ENCODE peak calls at places on chromosomes 1 and 21, in nine cellular contexts. Y, W, O, X, Z, Q, A, B and C are unnamed samples.

GRCh38 chr1:26317612-26318337 is at the start of gene CD52:
- DNase-seq in W (peak; percentile 78), O (no peak), Z (no peak), B (no peak), Y (peak; percentile 32), A (no peak), Q (no peak), X (peak; percentile 79), C (no peak)

GRCh38 chr1:116929961-116930592 is 20.4 kb downstream of the PTGFRN start:
- DNase-seq in X (no peak), A (no peak), B (no peak), Y (no peak), W (no peak), Q (no peak), O (no peak), Z (no peak), C (no peak)

GRCh38 chr1:30829889-30830288 is 72.3 kb upstream of the LAPTM5 start:
- DNase-seq in X (no peak), O (no peak), W (no peak), A (no peak), Q (no peak), Z (no peak), B (no peak), Y (no peak), C (no peak)

GRCh38 chr1:151342562-151342961 is 4.5 kb downstream of the RFX5 start:
- DNase-seq in Y (no peak), Q (no peak), X (no peak), W (no peak), Z (no peak), O (no peak), B (no peak), A (no peak), C (no peak)

GRCh38 chr1:184191181-184191601 is 139.7 kb downstream of the TSEN15 start:
- DNase-seq in Z (peak; percentile 36), O (no peak), Y (peak; percentile 43), W (no peak), X (no peak), B (no peak), A (peak; percentile 88), Q (no peak), C (peak; percentile 43)

GRCh38 chr1:61301824-61302652 is 219.7 kb downstream of the NFIA start:
- DNase-seq in B (no peak), Q (no peak), O (no peak), Z (peak; percentile 39), X (no peak), W (no peak), Y (no peak), A (no peak), C (no peak)

GRCh38 chr1:171794085-171794484 is 12.6 kb downstream of the METTL13 start:
- DNase-seq in Q (peak; percentile 69), Z (peak; percentile 56), B (no peak), O (no peak), X (no peak), W (peak; percentile 32), Y (no peak), A (peak; percentile 84), C (no peak)

GRCh38 chr1:64574301-64574700 is 104.4 kb downstream of the CACHD1 start:
- DNase-seq in W (no peak), Z (no peak), Y (no peak), Q (peak; percentile 16), O (no peak), X (no peak), B (no peak), A (no peak), C (no peak)

GRCh38 chr1:209389258-209389657 is 194.3 kb upstream of the CAMK1G start:
- DNase-seq in Y (no peak), B (no peak), Q (peak; percentile 99), W (no peak), O (no peak), X (no peak), Z (peak; percentile 49), A (peak; percentile 78), C (no peak)

GRCh38 chr1:234884701-234885100 is 243.9 kb downstream of the TOMM20 start:
- DNase-seq in A (no peak), Y (no peak), X (no peak), O (no peak), Q (no peak), B (no peak), W (no peak), Z (no peak), C (no peak)

GRCh38 chr1:81010156-81010555 is 790.6 kb upstream of the ADGRL2 start:
- DNase-seq in A (no peak), Z (no peak), O (no peak), B (no peak), W (no peak), Q (no peak), X (no peak), Y (no peak), C (no peak)

GRCh38 chr1:157115851-157116734 is 16.5 kb upstream of the ETV3L start:
- DNase-seq in A (no peak), Q (no peak), Y (no peak), O (no peak), B (no peak), X (no peak), Z (no peak), W (no peak), C (no peak)

GRCh38 chr1:6281511-6282402 is 20.9 kb upstream of the GPR153 start:
- DNase-seq in B (no peak), Y (no peak), O (no peak), X (no peak), Z (no peak), A (no peak), Q (no peak), W (no peak), C (peak; percentile 81)

GRCh38 chr21:38988211-38989096 is 182.7 kb downstream of the ETS2 start:
- DNase-seq in A (no peak), Y (no peak), Z (no peak), O (no peak), X (no peak), B (no peak), Q (no peak), W (no peak), C (no peak)

GRCh38 chr1:243917177-243917862 is 67.3 kb upstream of the AKT3 start:
- DNase-seq in Q (no peak), Y (peak; percentile 27), Z (peak; percentile 60), X (no peak), B (peak; percentile 28), O (no peak), A (peak; percentile 76), W (no peak), C (peak; percentile 31)

GRCh38 chr1:231162970-231163830 is 1.3 kb downstream of the TRIM67 start:
- DNase-seq in W (no peak), A (no peak), Q (no peak), B (no peak), Z (no peak), O (no peak), Y (no peak), X (peak; percentile 32), C (no peak)

GRCh38 chr1:36179220-36179600 is 23.2 kb downstream of the MAP7D1 start:
- DNase-seq in B (no peak), A (no peak), Q (no peak), O (no peak), Z (no peak), W (no peak), X (no peak), Y (no peak), C (no peak)

GRCh38 chr1:198278922-198279321 is 122.1 kb downstream of the NEK7 start:
- DNase-seq in Q (no peak), X (no peak), O (no peak), Z (no peak), A (no peak), B (no peak), Y (no peak), W (no peak), C (no peak)

GRCh38 chr21:15826147-15826780 is 96.5 kb downstream of the USP25 start:
- DNase-seq in Z (peak; percentile 21), A (peak; percentile 6), X (peak; percentile 23), Q (no peak), B (no peak), O (no peak), Y (no peak), W (peak; percentile 10), C (peak; percentile 71)

GRCh38 chr1:12386130-12386529 is 156.3 kb downstream of the VPS13D start:
- DNase-seq in Y (no peak), O (no peak), A (no peak), Z (no peak), B (no peak), W (no peak), X (no peak), Q (peak; percentile 89), C (no peak)